ENCODE peak calls at places on chromosome 19, in seven cellular contexts. N is testis, R is breast epithelium, Z is foreskin fibroblast, I is progenitor cell of endocrine pancreas, P is suprapubic skin, O is uterus. C is an unnamed sample.

GRCh38 chr19:33468361-33469170 is 53.0 kb downstream of the PEPD start:
- DNase-seq in N (no peak), Z (peak), R (peak), P (peak), I (no peak), O (no peak), C (no peak)

GRCh38 chr19:15841875-15842569 is 26.6 kb upstream of the OR10H1 start:
- DNase-seq in O (no peak), Z (no peak), R (no peak), P (no peak), N (no peak), I (no peak), C (no peak)

GRCh38 chr19:34603003-34603402 is 74.0 kb downstream of the SCGB2B2 start:
- DNase-seq in I (no peak), P (no peak), N (no peak), O (no peak), R (no peak), Z (no peak), C (no peak)

GRCh38 chr19:48999481-49000325 is 6.0 kb downstream of the RUVBL2 start:
- DNase-seq in N (peak), I (peak), O (no peak), R (no peak), P (no peak), Z (peak), C (no peak)

GRCh38 chr19:1472227-1473055 is 6.6 kb downstream of the C19orf25 start:
- DNase-seq in I (no peak), R (no peak), P (no peak), N (no peak), Z (no peak), O (no peak), C (no peak)

GRCh38 chr19:35462476-35462953 is 14.5 kb downstream of the FFAR2 start:
- DNase-seq in I (no peak), R (no peak), Z (no peak), N (no peak), P (no peak), O (no peak), C (no peak)

GRCh38 chr19:49431330-49431749 is 6.2 kb downstream of the GFY start:
- DNase-seq in I (no peak), R (no peak), P (peak), N (no peak), Z (no peak), O (no peak), C (no peak)

GRCh38 chr19:531753-532571 is at the start of gene CDC34:
- DNase-seq in Z (peak), R (no peak), N (no peak), O (no peak), P (no peak), I (no peak), C (no peak)

GRCh38 chr19:35774274-35775045 is 904 bp upstream of the ARHGAP33 start:
- DNase-seq in I (no peak), R (no peak), O (no peak), P (no peak), Z (no peak), N (no peak), C (no peak)

GRCh38 chr19:11244846-11245589 is 5.6 kb downstream of the ANGPTL8 start:
- DNase-seq in Z (no peak), N (no peak), O (no peak), R (no peak), I (no peak), P (no peak), C (no peak)

GRCh38 chr19:50490991-50491472 is 14.4 kb upstream of the GARIN5A start:
- DNase-seq in R (no peak), P (no peak), N (no peak), I (no peak), Z (peak), O (no peak), C (no peak)

GRCh38 chr19:7292950-7293794 is 1.0 kb downstream of the INSR start:
- DNase-seq in N (peak), O (peak), I (no peak), P (peak), Z (peak), R (peak), C (no peak)

GRCh38 chr19:42254083-42254849 is 662 bp downstream of the ERF start:
- DNase-seq in P (no peak), O (peak), R (peak), N (peak), Z (peak), I (peak), C (no peak)

DNA sequence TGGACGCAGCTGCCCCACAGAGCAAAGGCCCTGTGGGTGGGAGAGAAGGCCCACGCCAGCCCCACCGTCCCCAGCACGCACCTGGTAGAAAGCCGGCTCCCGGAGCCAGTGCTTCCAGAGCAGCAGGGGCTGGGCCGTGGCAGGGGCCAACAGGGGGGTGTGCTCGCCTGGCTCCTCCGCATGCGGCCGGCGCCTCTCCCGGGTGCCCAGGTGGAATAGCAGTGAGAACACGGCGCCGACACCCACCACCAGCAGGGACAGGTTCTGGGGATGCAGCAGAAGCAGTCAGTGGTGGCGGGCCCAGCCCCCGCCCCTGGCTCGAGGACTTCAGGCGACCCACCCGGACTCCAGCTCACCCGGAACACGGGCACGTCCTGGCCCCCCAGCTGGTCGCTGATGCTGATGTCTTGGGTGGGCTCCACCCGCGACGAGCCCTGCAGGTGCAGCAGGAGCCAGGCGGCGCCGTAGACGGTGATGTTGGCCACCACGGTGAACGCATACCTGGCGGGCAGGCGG is 8.9 kb downstream of the TEKTIP1 start:
- DNase-seq in N (no peak), R (no peak), O (no peak), I (no peak), P (no peak), Z (no peak), C (no peak)
- TF ChIP-seq CTCF in N (no peak), R (no peak), O (no peak), I (no peak), P (no peak), Z (no peak), C (no peak)

DNA sequence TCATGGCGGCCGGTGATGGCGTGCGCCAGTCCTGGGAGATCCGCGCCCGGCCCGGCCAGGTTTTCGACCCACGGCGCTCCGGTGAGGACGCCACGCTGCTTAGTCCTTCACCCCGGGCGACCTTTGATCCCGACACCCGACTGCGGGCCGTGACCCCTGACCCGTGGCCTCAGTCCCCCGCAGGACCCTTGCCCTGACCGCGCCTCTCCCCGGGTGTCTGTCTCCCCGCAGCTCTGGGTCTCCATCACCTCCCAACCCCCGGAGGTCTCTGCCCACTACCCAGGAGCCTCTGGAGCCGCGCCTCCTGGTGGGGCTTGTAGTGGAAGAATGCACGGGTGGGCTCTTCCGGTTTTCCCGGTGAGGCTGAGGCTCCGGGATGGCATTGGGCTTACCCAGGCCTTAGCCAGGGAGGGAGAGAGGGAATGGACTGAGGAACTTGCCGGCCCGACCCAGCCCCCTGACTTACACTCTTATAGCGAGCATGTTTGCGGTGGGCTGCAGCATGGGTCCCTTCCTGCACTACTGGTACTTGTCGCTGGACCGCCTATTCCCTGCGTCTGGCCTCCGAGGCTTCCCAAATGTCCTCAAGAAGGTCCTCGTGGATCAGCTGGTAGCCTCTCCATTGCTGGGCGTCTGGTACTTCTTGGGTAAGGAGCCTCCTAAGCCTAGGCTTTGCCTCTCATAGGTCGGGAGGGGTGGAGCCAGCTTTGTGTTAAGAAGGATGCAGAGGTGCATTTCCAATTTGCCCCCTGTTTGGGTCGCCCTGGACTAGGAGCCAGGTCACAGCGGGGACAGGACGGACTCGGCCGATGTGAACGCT is 580 bp downstream of the MPV17L2 start:
- DNase-seq in O (no peak), N (peak), P (no peak), I (no peak), R (no peak), Z (peak), C (no peak)
- TF ChIP-seq CTCF in O (no peak), N (no peak), P (no peak), I (no peak), R (no peak), Z (no peak), C (no peak)

DNA sequence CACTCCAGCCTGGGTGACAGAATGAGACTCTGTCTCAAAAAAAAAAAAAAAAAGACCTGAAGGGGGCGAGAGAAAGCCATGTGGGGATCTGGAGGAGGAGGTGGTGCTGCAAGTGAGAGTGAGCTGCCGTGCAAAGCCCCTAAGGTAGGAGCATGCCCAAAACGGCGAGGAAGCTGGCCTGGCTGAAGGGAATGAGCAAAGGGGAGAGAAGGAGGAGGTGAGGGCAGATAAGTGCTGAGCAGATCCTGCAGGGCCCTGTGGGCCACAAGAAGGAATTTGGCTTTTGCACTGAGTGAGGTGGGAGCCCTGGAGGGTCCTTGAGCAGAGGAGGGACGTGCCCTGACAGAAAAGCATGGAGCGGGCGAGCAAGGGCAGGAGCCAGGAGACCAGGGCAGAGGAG is 19.4 kb upstream of the ADGRE5 start:
- DNase-seq in I (no peak), Z (peak), N (no peak), R (no peak), P (no peak), O (no peak), C (no peak)
- TF ChIP-seq CTCF in I (no peak), Z (no peak), N (no peak), R (no peak), P (no peak), O (peak), C (no peak)

GRCh38 chr19:3440082-3440481 is 40.2 kb downstream of the SMIM24 start:
- DNase-seq in O (no peak), Z (peak), P (no peak), I (no peak), N (peak), R (no peak), C (no peak)
- TF ChIP-seq CTCF in O (peak), Z (no peak), P (peak), I (peak), N (peak), R (no peak), C (peak)